ENCODE peak calls at places on chromosomes 16 and 17, in six cellular contexts. V is ovary, P is tibial nerve, U is transverse colon, J is A549, B is sigmoid colon. H is an unnamed sample.

GRCh38 chr17:43766413-43767052 is 7.9 kb upstream of the SOST start:
- DNase-seq in B (peak; percentile 79), P (peak; percentile 68), V (peak; percentile 52), U (peak; percentile 62), J (peak; percentile 76), H (peak; percentile 71)

GRCh38 chr16:5393070-5393469 is 295.5 kb upstream of the EEF2KMT start:
- DNase-seq in P (no peak), J (no peak), V (no peak), U (no peak), B (no peak), H (no peak)

GRCh38 chr17:75695830-75696271 is 25.4 kb upstream of the ITGB4 start:
- DNase-seq in J (no peak), V (no peak), U (peak; percentile 74), P (no peak), B (peak; percentile 79), H (peak; percentile 82)

GRCh38 chr17:42387663-42388380 is 420 bp downstream of the STAT3 start:
- DNase-seq in B (peak; percentile 80), J (no peak), P (no peak), V (no peak), U (peak; percentile 69), H (peak; percentile 65)

GRCh38 chr16:57464523-57464922 is 2.0 kb downstream of the POLR2C start:
- DNase-seq in B (no peak), J (no peak), U (no peak), P (no peak), V (no peak), H (no peak)

GRCh38 chr17:66713533-66714042 is 121.3 kb upstream of the CACNG5 start:
- DNase-seq in U (no peak), V (no peak), B (no peak), P (no peak), J (peak; percentile 41), H (no peak)

GRCh38 chr16:85605912-85606841 is 6.9 kb upstream of the GSE1 start:
- DNase-seq in B (no peak), J (no peak), V (no peak), P (no peak), U (no peak), H (peak; percentile 63)

GRCh38 chr17:28864991-28865849 is 10.4 kb downstream of the ERAL1 start:
- DNase-seq in B (no peak), V (no peak), U (peak; percentile 75), P (no peak), J (no peak), H (peak; percentile 51)

GRCh38 chr17:49850772-49851386 is 3.0 kb upstream of the TAC4 start:
- DNase-seq in V (no peak), B (no peak), P (no peak), J (no peak), U (no peak), H (no peak)

GRCh38 chr16:88803264-88803987 is at the start of gene CDT1:
- DNase-seq in P (peak; percentile 53), U (peak; percentile 85), J (peak; percentile 81), V (peak; percentile 93), B (peak; percentile 91), H (peak; percentile 88)

GRCh38 chr16:75197522-75198134 is 9.3 kb downstream of the CTRB2 start:
- DNase-seq in P (no peak), U (no peak), J (peak; percentile 17), B (no peak), V (no peak), H (peak; percentile 8)

GRCh38 chr17:33871720-33872535 is 383.2 kb upstream of the CCL2 start:
- DNase-seq in B (no peak), J (peak; percentile 47), U (no peak), P (no peak), V (no peak), H (no peak)

GRCh38 chr17:180380-181212 is 854 bp downstream of the DOC2B start:
- DNase-seq in J (no peak), V (no peak), U (no peak), B (no peak), P (no peak), H (no peak)

DNA sequence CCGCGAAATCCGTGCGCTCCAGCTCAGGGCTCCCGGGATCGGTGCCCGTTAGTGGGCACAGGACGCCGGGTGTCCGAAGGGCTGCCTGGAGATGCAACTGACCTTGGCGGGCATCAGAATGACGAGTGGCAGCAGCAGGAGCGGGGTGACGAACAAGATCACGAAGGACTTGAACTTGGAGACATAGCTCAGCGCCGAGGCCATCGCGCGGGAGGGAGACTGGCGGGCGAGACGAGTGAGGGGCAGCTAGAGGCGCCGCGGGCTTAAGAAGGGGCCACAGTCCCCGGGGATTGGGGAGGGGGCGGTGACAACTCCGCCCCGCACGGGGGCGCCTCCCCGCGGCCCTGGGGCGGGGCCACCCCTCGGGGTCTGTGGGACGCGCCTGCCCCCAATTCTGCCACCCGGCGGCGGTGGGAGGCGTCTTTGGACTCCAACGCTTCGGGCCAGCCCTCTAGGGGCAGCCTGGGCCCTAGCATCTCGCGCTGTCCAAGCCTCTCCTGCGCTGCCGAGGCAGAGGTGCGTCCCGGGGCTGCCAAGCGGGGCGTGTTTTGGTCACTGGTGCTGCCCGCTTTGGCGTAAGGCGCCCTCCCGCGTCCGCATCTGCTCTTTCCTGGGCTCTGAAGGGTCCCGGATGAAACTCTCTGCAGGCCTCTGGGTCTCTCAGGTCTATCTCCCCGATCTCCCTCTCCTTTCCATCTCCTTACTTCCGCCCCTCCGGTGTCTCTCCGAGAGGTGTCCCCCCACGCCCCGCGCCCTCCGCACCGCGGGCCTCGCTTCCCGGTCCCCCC is at the start of gene SLC13A5:
- DNase-seq in U (no peak), J (peak; percentile 80), V (peak; percentile 54), P (no peak), B (no peak), H (no peak)
- H3K4me3 ChIP-seq in U (no peak within 1 kb of the TSS), J (peak within 1 kb of the TSS; percentile 58), V (peak within 1 kb of the TSS; percentile 26), P (no peak within 1 kb of the TSS), B (no peak within 1 kb of the TSS), H (peak within 1 kb of the TSS; percentile 45)

GRCh38 chr17:82037889-82038195 is 345 bp upstream of the DCXR start:
- DNase-seq in V (no peak), P (no peak), U (no peak), B (no peak), J (no peak), H (no peak)

GRCh38 chr17:82036634-82037112 is 824 bp downstream of the DCXR start:
- DNase-seq in V (peak; percentile 61), B (no peak), J (no peak), P (no peak), U (no peak), H (no peak)

GRCh38 chr17:82035488-82035887 is 2.0 kb downstream of the DCXR start:
- DNase-seq in B (no peak), V (no peak), J (no peak), P (no peak), U (no peak), H (no peak)

GRCh38 chr17:82035956-82036633 is 1.4 kb downstream of the DCXR start:
- DNase-seq in P (no peak), B (no peak), V (no peak), U (no peak), J (no peak), H (no peak)

GRCh38 chr17:82037113-82037888 is at the start of gene DCXR:
- DNase-seq in V (peak; percentile 95), P (peak; percentile 96), B (peak; percentile 99), J (peak; percentile 99), U (peak; percentile 98), H (peak; percentile 98)
- TF ChIP-seq EP300 in V (no peak), P (peak; percentile 100), B (no peak), J (peak; percentile 18), U (no peak), H (no peak)

GRCh38 chr17:35086931-35087573 is 23.5 kb upstream of the RFFL start:
- DNase-seq in U (peak; percentile 30), B (no peak), J (peak; percentile 75), P (no peak), V (no peak), H (no peak)

GRCh38 chr17:35088647-35088910 is 25.1 kb upstream of the RFFL start:
- DNase-seq in J (peak; percentile 64), U (peak; percentile 65), V (no peak), B (peak; percentile 77), P (peak; percentile 11), H (peak; percentile 44)

GRCh38 chr17:35087731-35088646 is 24.5 kb upstream of the RFFL start:
- DNase-seq in U (peak; percentile 72), P (peak; percentile 26), V (peak; percentile 48), B (peak; percentile 82), J (peak; percentile 75), H (peak; percentile 58)

GRCh38 chr17:35088911-35089845 is 25.7 kb upstream of the RFFL start:
- DNase-seq in V (peak; percentile 92), J (peak; percentile 86), P (peak; percentile 75), B (peak; percentile 92), U (peak; percentile 93), H (peak; percentile 94)

DNA sequence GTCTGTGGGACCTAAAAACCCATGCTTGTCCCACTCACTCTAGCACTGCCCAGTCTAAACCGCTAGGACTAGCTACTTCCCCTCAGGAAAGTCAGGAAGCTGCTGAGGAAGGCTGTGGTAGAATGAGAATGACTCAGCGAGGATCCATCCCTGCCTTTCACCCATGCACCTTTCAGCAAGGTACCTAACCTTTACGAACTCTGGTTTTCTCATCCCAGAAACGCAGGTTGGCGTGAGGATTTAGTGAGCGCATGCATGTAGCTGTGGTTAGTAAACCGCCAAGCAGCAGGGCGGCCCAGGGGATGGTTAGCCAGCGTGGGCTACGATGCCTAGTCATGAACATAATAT is 26.3 kb upstream of the RFFL start:
- DNase-seq in J (peak; percentile 74), V (peak; percentile 23), U (peak; percentile 17), P (peak; percentile 7), B (no peak), H (no peak)
- H3K4me3 ChIP-seq in J (peak overlapping the region; percentile 90), V (no peak overlapping the region), U (peak overlapping the region; percentile 97), P (no peak overlapping the region), B (peak overlapping the region; percentile 95), H (peak overlapping the region; percentile 92)

DNA sequence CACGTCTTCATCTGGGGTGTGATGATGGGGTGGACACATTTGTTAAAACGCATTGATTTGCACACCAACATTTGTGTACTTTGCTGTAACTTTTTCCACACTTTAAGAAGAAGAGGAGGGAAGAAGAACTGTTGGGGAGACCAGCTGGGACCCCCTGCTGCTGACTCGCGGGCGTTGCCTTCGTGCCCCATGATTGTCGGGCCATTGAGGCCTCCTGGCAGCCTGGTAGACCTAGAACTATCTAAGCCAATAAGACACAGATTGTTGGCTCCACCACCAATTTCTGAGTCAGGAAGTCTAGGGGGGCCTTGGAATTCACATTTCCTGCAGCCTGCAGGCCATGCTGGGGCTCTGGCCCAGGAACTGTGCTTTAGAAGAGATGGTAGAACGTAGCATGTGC is 105.5 kb downstream of the TNFRSF13B start:
- DNase-seq in P (no peak), J (no peak), U (no peak), B (no peak), V (no peak), H (no peak)
- TF ChIP-seq EP300 in P (no peak), J (no peak), U (no peak), B (no peak), V (no peak), H (no peak)

GRCh38 chr17:40801157-40801556 is 1.4 kb upstream of the KRT28 start:
- DNase-seq in B (no peak), U (no peak), J (no peak), P (no peak), V (no peak), H (no peak)
- H3K4me3 ChIP-seq in B (no peak overlapping the region), U (no peak overlapping the region), J (no peak overlapping the region), P (no peak overlapping the region), V (no peak overlapping the region), H (no peak overlapping the region)